ENCODE peak calls at places on chromosomes 13 and 19, in six cellular contexts. G is kidney, P is tibial artery, C is GM23248, S is thyroid gland, K is A549. A is an unnamed sample. For H3K4me1, the result is how much of the 10 kb centered on the place peaks cover.

GRCh38 chr13:97113231-97114001 is 108.7 kb upstream of the MBNL2 start:
- DNase-seq in C (no peak), P (no peak), G (no peak), K (no peak), S (peak), A (no peak)

GRCh38 chr13:43331676-43332075 is 308.3 kb downstream of the DNAJC15 start:
- DNase-seq in K (no peak), S (peak), G (no peak), C (no peak), P (no peak), A (no peak)

GRCh38 chr13:77359171-77359570 is 32.3 kb upstream of the MYCBP2 start:
- DNase-seq in C (peak), S (no peak), G (no peak), K (no peak), P (no peak), A (no peak)

GRCh38 chr19:30755581-30755980 is 383.4 kb downstream of the ZNF536 start:
- DNase-seq in G (no peak), K (no peak), S (no peak), C (no peak), P (no peak), A (no peak)

GRCh38 chr19:32471095-32471494 is 65.5 kb downstream of the DPY19L3 start:
- DNase-seq in G (no peak), K (no peak), P (no peak), S (peak), C (no peak), A (no peak)

GRCh38 chr19:42961119-42961518 is 24.1 kb upstream of the PSG7 start:
- DNase-seq in K (no peak), C (no peak), G (no peak), P (no peak), S (no peak), A (no peak)

GRCh38 chr19:17977073-17977472 is 10.2 kb downstream of the KCNN1 start:
- DNase-seq in P (no peak), C (no peak), G (no peak), S (no peak), K (no peak), A (no peak)

GRCh38 chr13:37534181-37534580 is 64.4 kb downstream of the POSTN start:
- DNase-seq in C (peak), G (no peak), S (no peak), K (no peak), P (no peak), A (peak)

GRCh38 chr19:45615795-45616708 is 14.0 kb upstream of the GPR4 start:
- DNase-seq in S (peak), G (peak), K (peak), P (peak), C (peak), A (peak)

GRCh38 chr13:31947506-31947905 is 84.1 kb upstream of the FRY start:
- DNase-seq in K (no peak), S (no peak), C (peak), P (no peak), G (no peak), A (peak)

GRCh38 chr13:99416411-99417121 is 84.7 kb upstream of the TM9SF2 start:
- DNase-seq in K (no peak), P (no peak), C (no peak), S (no peak), G (no peak), A (no peak)

GRCh38 chr13:23086951-23087350 is 93.8 kb upstream of the SGCG start:
- DNase-seq in G (no peak), C (no peak), K (no peak), P (no peak), S (no peak), A (no peak)

GRCh38 chr19:40184273-40184672 is 7.0 kb upstream of the MAP3K10 start:
- DNase-seq in P (no peak), G (no peak), C (no peak), K (no peak), S (no peak), A (no peak)

GRCh38 chr19:32273483-32273882 is 71.9 kb upstream of the ZNF507 start:
- DNase-seq in P (no peak), K (no peak), G (no peak), C (no peak), S (no peak), A (no peak)

GRCh38 chr13:48066310-48066989 is 28.5 kb downstream of the MED4 start:
- DNase-seq in C (peak), G (no peak), S (no peak), K (no peak), P (no peak), A (peak)

GRCh38 chr13:44231786-44232516 is 141.7 kb upstream of the SERP2 start:
- DNase-seq in C (peak), G (peak), P (peak), K (peak), S (peak), A (no peak)

GRCh38 chr13:50629497-50629896 is 214.0 kb downstream of the DLEU7 start:
- DNase-seq in P (no peak), K (no peak), C (no peak), G (no peak), S (no peak), A (peak)

GRCh38 chr13:101127741-101128353 is 288.5 kb downstream of the NALCN start:
- DNase-seq in K (peak), P (no peak), S (peak), G (no peak), C (peak), A (peak)

GRCh38 chr13:65090191-65090590 is 2139.9 kb downstream of the PCDH9 start:
- DNase-seq in C (no peak), G (no peak), P (no peak), S (no peak), K (no peak), A (no peak)

GRCh38 chr19:17953316-17953801 is 13.5 kb upstream of the KCNN1 start:
- DNase-seq in G (no peak), S (no peak), K (no peak), P (no peak), C (no peak), A (no peak)

GRCh38 chr13:114077938-114078335 is 54.5 kb downstream of the RASA3 start:
- DNase-seq in S (no peak), K (no peak), G (peak), P (peak), C (peak), A (peak)

GRCh38 chr13:36965767-36966166 is 33.4 kb downstream of the ALG5 start:
- DNase-seq in C (peak), S (no peak), P (no peak), K (no peak), G (no peak), A (no peak)

GRCh38 chr13:76421011-76421410 is 465.2 kb downstream of the KCTD12 start:
- DNase-seq in C (no peak), S (no peak), G (no peak), K (no peak), P (no peak), A (no peak)

GRCh38 chr19:35213678-35214632 is 14.6 kb downstream of the FAM187B start:
- DNase-seq in G (peak), S (peak), K (peak), C (peak), P (peak), A (no peak)

GRCh38 chr19:35959040-35959967 is 23.1 kb downstream of the LRFN3 start:
- DNase-seq in P (no peak), G (peak), C (peak), K (no peak), S (peak), A (no peak)

GRCh38 chr19:39745645-39746044 is 7.8 kb upstream of the CLC start:
- DNase-seq in G (no peak), P (no peak), K (no peak), C (no peak), S (no peak), A (no peak)

GRCh38 chr13:93740334-93740733 is 513.7 kb downstream of the GPC6 start:
- DNase-seq in P (no peak), G (no peak), C (no peak), S (no peak), K (no peak), A (no peak)

GRCh38 chr13:106597759-106598395 is 29.9 kb upstream of the ARGLU1 start:
- DNase-seq in G (no peak), P (no peak), S (peak), C (no peak), K (no peak), A (no peak)

GRCh38 chr19:53872762-53873161 is 5.1 kb downstream of the MYADM start:
- DNase-seq in G (no peak), S (no peak), C (no peak), K (no peak), P (no peak), A (no peak)

GRCh38 chr13:109162248-109163051 is 533.0 kb downstream of the MYO16 start:
- DNase-seq in C (no peak), P (no peak), K (no peak), G (no peak), S (peak), A (no peak)

GRCh38 chr13:61884830-61885229 is 469.2 kb upstream of the PCDH20 start:
- DNase-seq in C (no peak), G (no peak), K (no peak), S (no peak), P (no peak), A (no peak)

GRCh38 chr13:27128825-27129627 is 42.6 kb downstream of the USP12 start:
- DNase-seq in G (no peak), K (no peak), C (no peak), S (no peak), P (no peak), A (no peak)

GRCh38 chr13:96089749-96090239 is at the start of gene HS6ST3:
- DNase-seq in G (peak), P (peak), S (peak), K (peak), C (peak), A (peak)

GRCh38 chr13:47114030-47114429 is 217.2 kb upstream of the HTR2A start:
- DNase-seq in S (no peak), G (no peak), K (no peak), P (no peak), C (peak), A (peak)

GRCh38 chr19:44635581-44636438 is 7.9 kb upstream of the PVR start:
- DNase-seq in K (no peak), P (no peak), S (no peak), G (no peak), C (peak), A (no peak)

GRCh38 chr13:38398810-38399493 is 49.3 kb downstream of the UFM1 start:
- DNase-seq in G (no peak), K (no peak), S (no peak), P (no peak), C (peak), A (peak)

GRCh38 chr13:88031980-88032562 is 360.9 kb downstream of the SLITRK5 start:
- DNase-seq in S (no peak), P (no peak), K (no peak), G (no peak), C (peak), A (no peak)

GRCh38 chr19:40383668-40384248 is 6.2 kb downstream of the HIPK4 start:
- DNase-seq in S (no peak), G (no peak), P (no peak), K (no peak), C (no peak), A (no peak)

DNA sequence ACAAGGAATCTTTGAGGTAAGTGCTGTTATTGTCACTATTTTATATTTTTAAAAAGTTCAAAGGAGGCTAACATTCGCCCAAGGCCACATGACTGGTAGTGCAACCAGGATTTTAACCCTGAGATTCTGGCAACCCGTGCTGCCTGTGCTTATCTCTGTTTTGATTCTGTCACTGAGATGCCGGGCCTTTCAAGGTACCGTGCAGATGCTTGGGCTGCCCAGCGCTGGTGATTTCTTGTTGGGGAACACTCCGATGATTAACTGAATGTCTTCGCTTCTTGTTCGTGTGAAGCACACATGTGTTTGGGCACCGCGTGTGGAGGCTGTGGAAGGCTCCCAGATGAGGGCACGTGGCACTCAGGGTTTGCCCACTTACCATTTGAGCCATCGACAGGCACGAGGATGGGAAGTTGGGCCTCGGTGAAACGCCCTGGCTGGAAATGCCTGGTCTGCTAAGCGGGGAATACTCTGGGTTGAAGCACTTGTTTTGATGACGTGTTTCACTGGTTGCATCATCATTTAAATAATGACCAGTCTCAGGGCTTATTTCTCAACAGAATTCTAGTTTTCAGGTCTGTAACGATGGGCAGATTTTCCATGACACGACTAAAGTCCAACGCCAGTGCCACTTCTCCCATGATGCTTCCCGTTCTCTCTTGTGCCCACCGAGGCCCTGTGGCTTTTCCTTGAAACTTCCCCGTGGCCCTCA is 392.7 kb downstream of the FGF9 start:
- DNase-seq in K (no peak), C (no peak), S (no peak), G (no peak), P (no peak), A (no peak)
- H3K4me1 ChIP-seq in K (under half), C (under half), S (under half), G (under half), P (under half), A (under half)

GRCh38 chr13:112897603-112897955 is 71.4 kb upstream of the MCF2L start:
- DNase-seq in P (no peak), G (peak), C (no peak), S (no peak), K (no peak), A (no peak)
- H3K4me1 ChIP-seq in P (under half), G (under half), C (under half), S (under half), K (under half), A (under half)

DNA sequence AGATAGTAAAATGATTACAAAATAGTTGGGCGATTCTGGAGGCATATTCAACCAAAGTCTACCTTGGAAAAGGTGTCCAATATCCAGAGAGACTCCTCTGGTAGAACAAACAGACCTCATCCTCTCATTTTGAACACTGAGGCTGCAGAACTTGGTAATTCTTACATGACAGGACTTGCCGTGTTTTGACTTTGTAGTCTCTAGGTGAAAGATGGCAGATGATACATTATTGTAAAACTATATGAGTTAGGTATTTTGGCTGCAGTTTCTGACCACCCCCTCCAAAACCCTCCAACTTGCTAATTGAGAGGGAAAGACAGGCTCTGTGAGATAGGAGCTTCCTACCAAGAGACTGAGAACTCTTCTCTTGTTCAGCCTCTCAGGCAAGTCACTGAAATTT is 22.6 kb downstream of the SAE1 start:
- DNase-seq in S (no peak), P (no peak), C (no peak), K (no peak), G (no peak), A (no peak)
- H3K4me1 ChIP-seq in S (under half), P (under half), C (under half), K (under half), G (under half), A (under half)

DNA sequence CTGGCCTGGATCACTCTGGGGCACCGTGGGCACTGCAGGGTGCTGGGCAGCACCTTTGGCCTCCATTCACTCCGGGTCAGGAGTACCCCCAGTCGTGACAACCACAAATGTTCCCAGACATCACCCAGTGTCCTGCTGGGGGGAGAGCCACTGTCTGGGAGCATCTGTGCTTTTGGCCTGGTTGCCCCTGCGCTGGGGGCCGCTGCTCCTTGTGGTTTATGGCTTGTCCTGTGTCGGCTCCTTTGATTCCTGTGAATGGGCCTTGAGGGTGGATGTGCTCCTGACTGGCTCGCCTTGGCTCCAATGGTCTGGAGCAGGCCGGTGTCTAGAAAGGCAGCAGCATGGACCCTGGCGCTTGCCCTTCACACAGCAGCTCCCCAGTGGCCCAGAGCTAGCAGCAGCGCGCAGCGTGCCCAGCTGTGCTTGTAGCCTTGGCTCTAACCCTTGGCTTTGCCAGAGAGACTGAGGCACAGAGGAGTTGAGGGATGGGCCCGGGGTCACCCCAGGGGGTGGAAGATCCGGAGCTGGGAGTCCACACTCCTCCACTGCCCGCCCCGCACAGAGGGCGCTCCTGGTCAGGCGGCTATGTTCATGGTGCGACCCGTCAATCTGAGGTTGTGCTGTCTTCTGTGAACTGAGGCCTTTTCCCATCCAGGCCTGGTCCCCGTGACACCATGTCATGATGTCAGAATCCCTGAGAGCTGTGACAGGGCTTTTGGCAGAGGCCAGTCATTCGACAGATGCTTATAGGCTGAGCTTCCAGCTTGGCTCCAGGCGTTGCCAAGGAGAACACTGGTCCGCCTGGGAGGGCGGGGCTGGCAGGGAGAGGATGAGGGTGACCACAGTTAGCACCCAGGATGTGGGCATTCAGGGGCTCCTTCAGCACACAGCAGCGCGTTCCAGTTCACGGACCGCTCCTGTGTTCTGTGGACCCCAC is 4.1 kb downstream of the DAZAP1 start:
- DNase-seq in C (peak), S (no peak), G (peak), P (no peak), K (no peak), A (no peak)
- H3K4me1 ChIP-seq in C (under half), S (half or more), G (half or more), P (half or more), K (under half), A (under half)

GRCh38 chr19:16609511-16609910 is 18.5 kb downstream of the MED26 start:
- DNase-seq in G (no peak), C (no peak), K (no peak), P (no peak), S (no peak), A (no peak)
- H3K4me1 ChIP-seq in G (under half), C (under half), K (under half), P (half or more), S (half or more), A (under half)

DNA sequence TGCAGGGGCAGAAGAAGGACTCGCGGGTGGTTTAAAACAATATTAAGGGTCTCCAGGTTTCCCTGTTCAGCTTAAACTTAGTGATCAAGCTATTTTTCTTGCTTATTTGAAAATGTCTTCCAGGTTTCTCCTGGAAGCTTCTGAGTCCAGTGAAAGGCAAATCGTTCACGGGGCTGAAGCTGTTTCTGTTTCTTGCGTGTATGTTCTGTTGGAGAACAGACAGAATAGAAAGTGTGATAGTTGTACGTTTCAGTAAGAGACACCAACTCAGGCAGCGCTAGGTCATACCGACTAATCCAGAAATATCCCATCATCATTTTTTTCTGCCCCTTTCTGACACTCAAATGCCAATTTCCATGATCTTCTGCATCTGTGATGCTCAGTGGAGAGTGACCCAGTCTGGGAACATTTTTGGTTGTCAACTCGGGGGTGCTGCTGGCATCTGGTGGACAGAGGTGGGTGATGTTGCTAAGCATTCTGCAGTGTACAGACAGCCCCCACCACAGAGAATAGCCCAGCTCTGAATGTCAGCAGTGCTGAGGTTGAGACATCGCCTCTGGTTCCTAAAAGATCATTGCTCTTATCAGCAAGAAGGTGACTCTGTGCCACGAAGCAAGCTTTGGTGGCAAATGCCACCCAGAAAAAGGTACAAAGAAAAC is 4.3 kb downstream of the KLF2 start:
- DNase-seq in C (peak), G (no peak), S (no peak), K (no peak), P (no peak), A (no peak)
- H3K4me1 ChIP-seq in C (under half), G (under half), S (under half), K (under half), P (half or more), A (under half)

DNA sequence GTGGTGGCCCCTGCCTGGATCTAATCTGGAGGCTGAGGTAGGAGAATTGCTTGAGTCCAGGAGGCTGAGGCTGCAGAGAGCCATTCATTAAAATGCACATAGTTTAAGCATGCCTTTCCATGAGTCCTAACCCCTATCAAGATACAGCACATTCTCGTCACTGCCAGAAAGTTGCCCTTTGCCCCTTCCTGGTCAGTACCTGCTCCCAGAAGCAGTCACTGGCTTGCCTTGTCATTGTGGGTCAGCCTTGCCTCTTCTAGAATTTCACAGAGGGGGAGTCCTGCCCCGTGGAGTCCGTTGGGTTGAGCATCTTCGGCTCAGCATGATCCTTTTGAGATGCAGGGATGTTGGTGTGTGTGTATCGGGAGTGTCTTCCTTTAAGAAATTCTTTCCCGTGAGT is 10.8 kb downstream of the BICRA start:
- DNase-seq in P (no peak), G (no peak), C (no peak), K (no peak), S (no peak), A (no peak)
- H3K4me1 ChIP-seq in P (under half), G (under half), C (under half), K (under half), S (under half), A (under half)